ENCODE peak calls at places on chromosomes 6 and 20, in six cellular contexts. D, N, P, M, K and Y are unnamed samples.

GRCh38 chr20:34713194-34713943 is 9.2 kb downstream of the TP53INP2 start:
- DNase-seq in N (peak), D (peak), P (no peak), M (no peak), K (peak), Y (no peak)

GRCh38 chr6:70758883-70759282 is 91.2 kb downstream of the SMAP1 start:
- DNase-seq in D (no peak), M (no peak), P (no peak), N (no peak), K (no peak), Y (no peak)

GRCh38 chr20:19269737-19270325 is 57.4 kb downstream of the SLC24A3 start:
- DNase-seq in P (no peak), D (no peak), K (no peak), N (no peak), M (no peak), Y (no peak)

GRCh38 chr20:44850883-44851282 is 34.6 kb upstream of the YWHAB start:
- DNase-seq in N (no peak), M (no peak), K (no peak), D (no peak), P (no peak), Y (no peak)

GRCh38 chr20:13786143-13786828 is 1.5 kb downstream of the NDUFAF5 start:
- DNase-seq in K (no peak), D (no peak), N (no peak), P (no peak), M (no peak), Y (no peak)

GRCh38 chr20:64244281-64244805 is 11.2 kb upstream of the PCMTD2 start:
- DNase-seq in D (no peak), M (peak), K (no peak), P (no peak), N (peak), Y (no peak)

GRCh38 chr20:10247440-10247839 is 28.8 kb downstream of the SNAP25 start:
- DNase-seq in P (no peak), M (no peak), K (no peak), N (no peak), D (no peak), Y (no peak)

GRCh38 chr20:13865156-13865555 is 80.3 kb downstream of the NDUFAF5 start:
- DNase-seq in M (no peak), N (no peak), P (no peak), D (no peak), K (no peak), Y (no peak)

GRCh38 chr6:74931567-74931966 is 274.3 kb downstream of the COL12A1 start:
- DNase-seq in N (no peak), M (no peak), D (peak), P (no peak), K (no peak), Y (no peak)

GRCh38 chr6:112049051-112049799 is 4.7 kb upstream of the CCN6 start:
- DNase-seq in P (no peak), K (no peak), M (no peak), N (no peak), D (peak), Y (no peak)

GRCh38 chr20:44576297-44576696 is 6.1 kb upstream of the PKIG start:
- DNase-seq in K (peak), D (peak), N (no peak), M (no peak), P (no peak), Y (no peak)

GRCh38 chr6:30053682-30054081 is 7.4 kb upstream of the POLR1H start:
- DNase-seq in N (no peak), K (no peak), D (no peak), P (no peak), M (no peak), Y (no peak)

GRCh38 chr20:3786126-3786484 is 435 bp downstream of the CENPB start:
- DNase-seq in N (no peak), D (no peak), P (no peak), M (no peak), K (peak), Y (no peak)

GRCh38 chr6:167789358-167789757 is 37.4 kb upstream of the AFDN start:
- DNase-seq in K (no peak), M (no peak), D (no peak), N (no peak), P (no peak), Y (no peak)

GRCh38 chr6:28982476-28983266 is 22.4 kb downstream of the ZNF311 start:
- DNase-seq in P (no peak), D (peak), N (no peak), M (no peak), K (peak), Y (peak)

GRCh38 chr20:20839771-20840170 is 127.3 kb upstream of the RALGAPA2 start:
- DNase-seq in P (no peak), M (no peak), N (no peak), D (no peak), K (no peak), Y (no peak)

GRCh38 chr20:39206899-39207564 is 244.9 kb downstream of the DHX35 start:
- DNase-seq in P (no peak), D (no peak), K (no peak), N (no peak), M (no peak), Y (no peak)

GRCh38 chr20:8721098-8721497 is 347.8 kb upstream of the PLCB4 start:
- DNase-seq in K (peak), D (peak), N (no peak), P (no peak), M (no peak), Y (peak)

GRCh38 chr6:109772961-109773431 is 81.9 kb downstream of the FIG4 start:
- DNase-seq in N (no peak), P (no peak), M (peak), D (peak), K (no peak), Y (peak)